ENCODE peak calls at places on chromosomes 12 and 14, in eight cellular contexts. One of them, this sample, is unnamed.
A peak's percentile ranks its signal among the peaks of the same experiment; 100 is the strongest.

GRCh38 chr12:64998327-64999156 is 122.6 kb downstream of the WIF1 start:
- DNase-seq in astrocyte of the spinal cord: no peak
- DNase-seq in HFF-Myc: no peak
- DNase-seq in heart right ventricle: no peak
- DNase-seq in left ventricle myocardium inferior: no peak
- DNase-seq in fibroblast of the aortic adventitia: peak; percentile 12
- DNase-seq in coronary artery: no peak
- DNase-seq in endothelial cell of umbilical vein: no peak
- DNase-seq in this sample: peak; percentile 19

GRCh38 chr12:94141892-94142291 is 6.5 kb upstream of the PLXNC1 start:
- DNase-seq in left ventricle myocardium inferior: no peak
- DNase-seq in endothelial cell of umbilical vein: no peak
- DNase-seq in astrocyte of the spinal cord: no peak
- DNase-seq in HFF-Myc: no peak
- DNase-seq in heart right ventricle: no peak
- DNase-seq in coronary artery: no peak
- DNase-seq in fibroblast of the aortic adventitia: no peak
- DNase-seq in this sample: no peak

GRCh38 chr12:40911676-40912075 is 219.4 kb downstream of the CNTN1 start:
- DNase-seq in HFF-Myc: no peak
- DNase-seq in fibroblast of the aortic adventitia: no peak
- DNase-seq in coronary artery: no peak
- DNase-seq in astrocyte of the spinal cord: no peak
- DNase-seq in left ventricle myocardium inferior: no peak
- DNase-seq in endothelial cell of umbilical vein: no peak
- DNase-seq in heart right ventricle: no peak
- DNase-seq in this sample: no peak

GRCh38 chr12:22286569-22286968 is 47.9 kb downstream of the ST8SIA1 start:
- DNase-seq in fibroblast of the aortic adventitia: peak; percentile 89
- DNase-seq in coronary artery: no peak
- DNase-seq in endothelial cell of umbilical vein: no peak
- DNase-seq in HFF-Myc: peak; percentile 39
- DNase-seq in heart right ventricle: no peak
- DNase-seq in astrocyte of the spinal cord: peak; percentile 97
- DNase-seq in left ventricle myocardium inferior: no peak
- DNase-seq in this sample: no peak

GRCh38 chr14:23608454-23608853 is 27.7 kb upstream of the DHRS2 start:
- DNase-seq in endothelial cell of umbilical vein: no peak
- DNase-seq in heart right ventricle: peak; percentile 61
- DNase-seq in fibroblast of the aortic adventitia: no peak
- DNase-seq in left ventricle myocardium inferior: peak; percentile 59
- DNase-seq in HFF-Myc: no peak
- DNase-seq in coronary artery: no peak
- DNase-seq in astrocyte of the spinal cord: no peak
- DNase-seq in this sample: no peak

GRCh38 chr14:21940887-21941855 is 267.6 kb upstream of the OR4E1 start:
- DNase-seq in heart right ventricle: no peak
- DNase-seq in endothelial cell of umbilical vein: peak; percentile 27
- DNase-seq in astrocyte of the spinal cord: peak; percentile 2
- DNase-seq in fibroblast of the aortic adventitia: no peak
- DNase-seq in HFF-Myc: peak; percentile 2
- DNase-seq in left ventricle myocardium inferior: no peak
- DNase-seq in coronary artery: no peak
- DNase-seq in this sample: peak; percentile 10

GRCh38 chr14:64444984-64445845 is 20.1 kb upstream of the AKAP5 start:
- DNase-seq in left ventricle myocardium inferior: no peak
- DNase-seq in endothelial cell of umbilical vein: peak; percentile 84
- DNase-seq in fibroblast of the aortic adventitia: peak; percentile 47
- DNase-seq in coronary artery: no peak
- DNase-seq in heart right ventricle: no peak
- DNase-seq in HFF-Myc: no peak
- DNase-seq in astrocyte of the spinal cord: peak; percentile 81
- DNase-seq in this sample: peak; percentile 51

GRCh38 chr14:88630565-88630964 is 67.7 kb downstream of the ZC3H14 start:
- DNase-seq in HFF-Myc: no peak
- DNase-seq in fibroblast of the aortic adventitia: peak; percentile 55
- DNase-seq in astrocyte of the spinal cord: peak; percentile 52
- DNase-seq in left ventricle myocardium inferior: no peak
- DNase-seq in coronary artery: no peak
- DNase-seq in heart right ventricle: no peak
- DNase-seq in endothelial cell of umbilical vein: peak; percentile 34
- DNase-seq in this sample: peak; percentile 97

GRCh38 chr14:74612346-74613021 is 447 bp upstream of the LTBP2 start:
- DNase-seq in heart right ventricle: peak; percentile 83
- DNase-seq in fibroblast of the aortic adventitia: peak; percentile 75
- DNase-seq in HFF-Myc: no peak
- DNase-seq in left ventricle myocardium inferior: peak; percentile 85
- DNase-seq in astrocyte of the spinal cord: peak; percentile 84
- DNase-seq in endothelial cell of umbilical vein: peak; percentile 77
- DNase-seq in coronary artery: no peak
- DNase-seq in this sample: no peak

GRCh38 chr12:32548691-32549412 is 130.2 kb upstream of the DNM1L start:
- DNase-seq in coronary artery: peak; percentile 80
- DNase-seq in fibroblast of the aortic adventitia: peak; percentile 96
- DNase-seq in endothelial cell of umbilical vein: peak; percentile 45
- DNase-seq in left ventricle myocardium inferior: no peak
- DNase-seq in HFF-Myc: peak; percentile 85
- DNase-seq in heart right ventricle: no peak
- DNase-seq in astrocyte of the spinal cord: peak; percentile 95
- DNase-seq in this sample: no peak

GRCh38 chr12:57708296-57708695 is 14.4 kb downstream of the OS9 start:
- DNase-seq in heart right ventricle: no peak
- DNase-seq in left ventricle myocardium inferior: no peak
- DNase-seq in coronary artery: no peak
- DNase-seq in endothelial cell of umbilical vein: no peak
- DNase-seq in astrocyte of the spinal cord: no peak
- DNase-seq in fibroblast of the aortic adventitia: no peak
- DNase-seq in HFF-Myc: no peak
- DNase-seq in this sample: no peak

GRCh38 chr14:105908481-105908911 is 382.1 kb downstream of the TMEM121 start:
- DNase-seq in coronary artery: no peak
- DNase-seq in heart right ventricle: no peak
- DNase-seq in astrocyte of the spinal cord: no peak
- DNase-seq in HFF-Myc: no peak
- DNase-seq in fibroblast of the aortic adventitia: no peak
- DNase-seq in endothelial cell of umbilical vein: no peak
- DNase-seq in left ventricle myocardium inferior: no peak
- DNase-seq in this sample: no peak

GRCh38 chr12:98453070-98453469 is 62.3 kb upstream of the TMPO start:
- DNase-seq in left ventricle myocardium inferior: no peak
- DNase-seq in fibroblast of the aortic adventitia: no peak
- DNase-seq in heart right ventricle: no peak
- DNase-seq in endothelial cell of umbilical vein: no peak
- DNase-seq in coronary artery: no peak
- DNase-seq in astrocyte of the spinal cord: no peak
- DNase-seq in HFF-Myc: no peak
- DNase-seq in this sample: no peak

GRCh38 chr12:122909442-122910288 is 13.7 kb upstream of the VPS37B start:
- DNase-seq in left ventricle myocardium inferior: peak; percentile 54
- DNase-seq in coronary artery: no peak
- DNase-seq in endothelial cell of umbilical vein: no peak
- DNase-seq in heart right ventricle: peak; percentile 30
- DNase-seq in astrocyte of the spinal cord: no peak
- DNase-seq in fibroblast of the aortic adventitia: no peak
- DNase-seq in HFF-Myc: no peak
- DNase-seq in this sample: no peak

GRCh38 chr14:90698379-90698869 is 117.8 kb downstream of the TTC7B start:
- DNase-seq in endothelial cell of umbilical vein: peak; percentile 84
- DNase-seq in fibroblast of the aortic adventitia: peak; percentile 72
- DNase-seq in HFF-Myc: no peak
- DNase-seq in heart right ventricle: peak; percentile 70
- DNase-seq in left ventricle myocardium inferior: peak; percentile 78
- DNase-seq in coronary artery: peak; percentile 81
- DNase-seq in astrocyte of the spinal cord: peak; percentile 77
- DNase-seq in this sample: peak; percentile 58

GRCh38 chr12:10562306-10562933 is 51.0 kb downstream of the MAGOHB start:
- DNase-seq in HFF-Myc: no peak
- DNase-seq in coronary artery: no peak
- DNase-seq in left ventricle myocardium inferior: no peak
- DNase-seq in fibroblast of the aortic adventitia: peak; percentile 75
- DNase-seq in endothelial cell of umbilical vein: peak; percentile 72
- DNase-seq in heart right ventricle: no peak
- DNase-seq in astrocyte of the spinal cord: peak; percentile 70
- DNase-seq in this sample: peak; percentile 9

GRCh38 chr12:20125259-20125919 is 242.9 kb upstream of the PDE3A start:
- DNase-seq in fibroblast of the aortic adventitia: peak; percentile 62
- DNase-seq in astrocyte of the spinal cord: no peak
- DNase-seq in heart right ventricle: no peak
- DNase-seq in endothelial cell of umbilical vein: no peak
- DNase-seq in coronary artery: no peak
- DNase-seq in left ventricle myocardium inferior: no peak
- DNase-seq in HFF-Myc: no peak
- DNase-seq in this sample: no peak

GRCh38 chr14:55955175-55955574 is 163.0 kb upstream of the PELI2 start:
- DNase-seq in HFF-Myc: no peak
- DNase-seq in astrocyte of the spinal cord: no peak
- DNase-seq in heart right ventricle: no peak
- DNase-seq in endothelial cell of umbilical vein: no peak
- DNase-seq in coronary artery: no peak
- DNase-seq in fibroblast of the aortic adventitia: no peak
- DNase-seq in left ventricle myocardium inferior: no peak
- DNase-seq in this sample: no peak

GRCh38 chr14:90644882-90645281 is 171.3 kb downstream of the TTC7B start:
- DNase-seq in HFF-Myc: peak; percentile 38
- DNase-seq in left ventricle myocardium inferior: peak; percentile 54
- DNase-seq in coronary artery: no peak
- DNase-seq in heart right ventricle: peak; percentile 36
- DNase-seq in fibroblast of the aortic adventitia: peak; percentile 86
- DNase-seq in astrocyte of the spinal cord: no peak
- DNase-seq in endothelial cell of umbilical vein: no peak
- DNase-seq in this sample: peak; percentile 49

GRCh38 chr12:114141916-114142564 is 175.9 kb upstream of the RBM19 start:
- DNase-seq in left ventricle myocardium inferior: no peak
- DNase-seq in HFF-Myc: no peak
- DNase-seq in astrocyte of the spinal cord: no peak
- DNase-seq in endothelial cell of umbilical vein: no peak
- DNase-seq in coronary artery: no peak
- DNase-seq in heart right ventricle: no peak
- DNase-seq in fibroblast of the aortic adventitia: no peak
- DNase-seq in this sample: no peak

GRCh38 chr14:70641548-70642312 is at the start of gene TTC9:
- DNase-seq in left ventricle myocardium inferior: peak; percentile 30
- DNase-seq in astrocyte of the spinal cord: no peak
- DNase-seq in fibroblast of the aortic adventitia: no peak
- DNase-seq in endothelial cell of umbilical vein: no peak
- DNase-seq in heart right ventricle: peak; percentile 29
- DNase-seq in HFF-Myc: no peak
- DNase-seq in coronary artery: no peak
- DNase-seq in this sample: no peak

GRCh38 chr12:106655577-106655976 is 72.8 kb downstream of the RFX4 start:
- DNase-seq in HFF-Myc: no peak
- DNase-seq in astrocyte of the spinal cord: no peak
- DNase-seq in heart right ventricle: no peak
- DNase-seq in endothelial cell of umbilical vein: no peak
- DNase-seq in left ventricle myocardium inferior: no peak
- DNase-seq in coronary artery: no peak
- DNase-seq in fibroblast of the aortic adventitia: no peak
- DNase-seq in this sample: no peak

GRCh38 chr12:8832500-8832899 is 10.1 kb downstream of the A2ML1 start:
- DNase-seq in coronary artery: no peak
- DNase-seq in fibroblast of the aortic adventitia: no peak
- DNase-seq in HFF-Myc: no peak
- DNase-seq in left ventricle myocardium inferior: no peak
- DNase-seq in endothelial cell of umbilical vein: no peak
- DNase-seq in astrocyte of the spinal cord: no peak
- DNase-seq in heart right ventricle: no peak
- DNase-seq in this sample: no peak

GRCh38 chr12:46268349-46268616 is 560 bp downstream of the SLC38A1 start:
- DNase-seq in left ventricle myocardium inferior: no peak
- DNase-seq in HFF-Myc: no peak
- DNase-seq in coronary artery: no peak
- DNase-seq in fibroblast of the aortic adventitia: peak; percentile 38
- DNase-seq in astrocyte of the spinal cord: no peak
- DNase-seq in endothelial cell of umbilical vein: no peak
- DNase-seq in heart right ventricle: no peak
- DNase-seq in this sample: no peak

GRCh38 chr12:122888232-122888752 is 7.6 kb downstream of the VPS37B start:
- DNase-seq in heart right ventricle: peak; percentile 27
- DNase-seq in coronary artery: no peak
- DNase-seq in endothelial cell of umbilical vein: peak; percentile 96
- DNase-seq in HFF-Myc: no peak
- DNase-seq in astrocyte of the spinal cord: peak; percentile 81
- DNase-seq in fibroblast of the aortic adventitia: peak; percentile 59
- DNase-seq in left ventricle myocardium inferior: peak; percentile 31
- DNase-seq in this sample: peak; percentile 98

GRCh38 chr14:104555621-104556255 is 23.8 kb upstream of the C14orf180 start:
- DNase-seq in left ventricle myocardium inferior: no peak
- DNase-seq in endothelial cell of umbilical vein: no peak
- DNase-seq in heart right ventricle: no peak
- DNase-seq in astrocyte of the spinal cord: no peak
- DNase-seq in coronary artery: no peak
- DNase-seq in HFF-Myc: no peak
- DNase-seq in fibroblast of the aortic adventitia: no peak
- DNase-seq in this sample: no peak

GRCh38 chr14:41229824-41230223 is 376.9 kb upstream of the LRFN5 start:
- DNase-seq in HFF-Myc: no peak
- DNase-seq in left ventricle myocardium inferior: no peak
- DNase-seq in fibroblast of the aortic adventitia: no peak
- DNase-seq in coronary artery: no peak
- DNase-seq in heart right ventricle: no peak
- DNase-seq in endothelial cell of umbilical vein: no peak
- DNase-seq in astrocyte of the spinal cord: no peak
- DNase-seq in this sample: no peak

GRCh38 chr12:2783936-2784600 is 10.7 kb upstream of the FKBP4 start:
- DNase-seq in fibroblast of the aortic adventitia: peak; percentile 64
- DNase-seq in HFF-Myc: no peak
- DNase-seq in left ventricle myocardium inferior: peak; percentile 71
- DNase-seq in heart right ventricle: peak; percentile 74
- DNase-seq in endothelial cell of umbilical vein: peak; percentile 52
- DNase-seq in coronary artery: peak; percentile 76
- DNase-seq in astrocyte of the spinal cord: peak; percentile 37
- DNase-seq in this sample: no peak
- H3K4me3 ChIP-seq in fibroblast of the aortic adventitia: peak overlapping the region; percentile 50
- H3K4me3 ChIP-seq in HFF-Myc: no peak overlapping the region
- H3K4me3 ChIP-seq in left ventricle myocardium inferior: peak overlapping the region; percentile 48
- H3K4me3 ChIP-seq in heart right ventricle: peak overlapping the region; percentile 33
- H3K4me3 ChIP-seq in endothelial cell of umbilical vein: no peak overlapping the region
- H3K4me3 ChIP-seq in coronary artery: peak overlapping the region; percentile 64
- H3K4me3 ChIP-seq in astrocyte of the spinal cord: no peak overlapping the region
- H3K4me3 ChIP-seq in this sample: no peak overlapping the region

GRCh38 chr12:96617178-96617577 is 127.8 kb downstream of the CFAP54 start:
- DNase-seq in left ventricle myocardium inferior: no peak
- DNase-seq in HFF-Myc: no peak
- DNase-seq in heart right ventricle: no peak
- DNase-seq in astrocyte of the spinal cord: no peak
- DNase-seq in endothelial cell of umbilical vein: no peak
- DNase-seq in coronary artery: no peak
- DNase-seq in fibroblast of the aortic adventitia: no peak
- DNase-seq in this sample: no peak
- TF ChIP-seq CTCF in left ventricle myocardium inferior: no peak
- TF ChIP-seq CTCF in HFF-Myc: peak; percentile 24
- TF ChIP-seq CTCF in heart right ventricle: no peak
- TF ChIP-seq CTCF in astrocyte of the spinal cord: peak; percentile 9
- TF ChIP-seq CTCF in endothelial cell of umbilical vein: peak; percentile 8
- TF ChIP-seq CTCF in coronary artery: no peak
- TF ChIP-seq CTCF in fibroblast of the aortic adventitia: no peak
- TF ChIP-seq CTCF in this sample: peak; percentile 31

GRCh38 chr12:125017801-125018200 is 24.4 kb downstream of the BRI3BP start:
- DNase-seq in endothelial cell of umbilical vein: no peak
- DNase-seq in fibroblast of the aortic adventitia: no peak
- DNase-seq in left ventricle myocardium inferior: no peak
- DNase-seq in HFF-Myc: no peak
- DNase-seq in heart right ventricle: no peak
- DNase-seq in coronary artery: no peak
- DNase-seq in astrocyte of the spinal cord: no peak
- DNase-seq in this sample: no peak
- H3K4me3 ChIP-seq in endothelial cell of umbilical vein: no peak overlapping the region
- H3K4me3 ChIP-seq in fibroblast of the aortic adventitia: no peak overlapping the region
- H3K4me3 ChIP-seq in left ventricle myocardium inferior: no peak overlapping the region
- H3K4me3 ChIP-seq in HFF-Myc: no peak overlapping the region
- H3K4me3 ChIP-seq in heart right ventricle: no peak overlapping the region
- H3K4me3 ChIP-seq in coronary artery: no peak overlapping the region
- H3K4me3 ChIP-seq in astrocyte of the spinal cord: no peak overlapping the region
- H3K4me3 ChIP-seq in this sample: no peak overlapping the region

GRCh38 chr12:130026608-130027176 is 122.9 kb upstream of the TMEM132D start:
- DNase-seq in coronary artery: no peak
- DNase-seq in endothelial cell of umbilical vein: no peak
- DNase-seq in astrocyte of the spinal cord: no peak
- DNase-seq in left ventricle myocardium inferior: no peak
- DNase-seq in heart right ventricle: no peak
- DNase-seq in HFF-Myc: no peak
- DNase-seq in fibroblast of the aortic adventitia: no peak
- DNase-seq in this sample: no peak
- TF ChIP-seq CTCF in coronary artery: no peak
- TF ChIP-seq CTCF in endothelial cell of umbilical vein: peak; percentile 26
- TF ChIP-seq CTCF in astrocyte of the spinal cord: peak; percentile 63
- TF ChIP-seq CTCF in left ventricle myocardium inferior: peak; percentile 55
- TF ChIP-seq CTCF in heart right ventricle: no peak
- TF ChIP-seq CTCF in HFF-Myc: peak; percentile 41
- TF ChIP-seq CTCF in fibroblast of the aortic adventitia: no peak
- TF ChIP-seq CTCF in this sample: peak; percentile 80